ENCODE peak calls at places on chromosomes 12 and 14, in six cellular contexts. One of them, this sample, is unnamed.

GRCh38 chr12:70660620-70661219 is 23.5 kb upstream of the PTPRB start:
- DNase-seq in GF-D8: no peak
- DNase-seq in NCI-H1092 treated with DMSO at 0.1 percent for 48 hours: no peak
- DNase-seq in caudate nucleus: no peak
- DNase-seq in amygdala: no peak
- DNase-seq in lower leg skin: no peak
- DNase-seq in this sample: no peak

GRCh38 chr12:114820773-114821172 is 136.8 kb upstream of the TBX3 start:
- DNase-seq in GF-D8: no peak
- DNase-seq in NCI-H1092 treated with DMSO at 0.1 percent for 48 hours: no peak
- DNase-seq in caudate nucleus: no peak
- DNase-seq in amygdala: no peak
- DNase-seq in lower leg skin: no peak
- DNase-seq in this sample: no peak

GRCh38 chr14:88208858-88209257 is 114.2 kb downstream of the KCNK10 start:
- DNase-seq in GF-D8: no peak
- DNase-seq in NCI-H1092 treated with DMSO at 0.1 percent for 48 hours: no peak
- DNase-seq in caudate nucleus: no peak
- DNase-seq in amygdala: no peak
- DNase-seq in lower leg skin: no peak
- DNase-seq in this sample: no peak

GRCh38 chr12:100521958-100522357 is 48.3 kb downstream of the NR1H4 start:
- DNase-seq in GF-D8: no peak
- DNase-seq in NCI-H1092 treated with DMSO at 0.1 percent for 48 hours: no peak
- DNase-seq in caudate nucleus: no peak
- DNase-seq in amygdala: no peak
- DNase-seq in lower leg skin: no peak
- DNase-seq in this sample: no peak

GRCh38 chr12:9730591-9730990 is 2.3 kb downstream of the CLECL1 start:
- DNase-seq in GF-D8: no peak
- DNase-seq in NCI-H1092 treated with DMSO at 0.1 percent for 48 hours: no peak
- DNase-seq in caudate nucleus: no peak
- DNase-seq in amygdala: no peak
- DNase-seq in lower leg skin: no peak
- DNase-seq in this sample: no peak

GRCh38 chr12:6786416-6787094 is 2.8 kb upstream of the CD4 start:
- DNase-seq in GF-D8: peak
- DNase-seq in NCI-H1092 treated with DMSO at 0.1 percent for 48 hours: no peak
- DNase-seq in caudate nucleus: no peak
- DNase-seq in amygdala: no peak
- DNase-seq in lower leg skin: no peak
- DNase-seq in this sample: no peak

GRCh38 chr12:26287666-26288408 is 92.5 kb downstream of the SSPN start:
- DNase-seq in GF-D8: no peak
- DNase-seq in NCI-H1092 treated with DMSO at 0.1 percent for 48 hours: no peak
- DNase-seq in caudate nucleus: no peak
- DNase-seq in amygdala: peak
- DNase-seq in lower leg skin: no peak
- DNase-seq in this sample: no peak

GRCh38 chr12:65649126-65649525 is 175.2 kb upstream of the HMGA2 start:
- DNase-seq in GF-D8: no peak
- DNase-seq in NCI-H1092 treated with DMSO at 0.1 percent for 48 hours: no peak
- DNase-seq in caudate nucleus: no peak
- DNase-seq in amygdala: no peak
- DNase-seq in lower leg skin: no peak
- DNase-seq in this sample: peak

GRCh38 chr14:74509587-74510210 is 16.1 kb downstream of the ISCA2 start:
- DNase-seq in GF-D8: no peak
- DNase-seq in NCI-H1092 treated with DMSO at 0.1 percent for 48 hours: no peak
- DNase-seq in caudate nucleus: no peak
- DNase-seq in amygdala: no peak
- DNase-seq in lower leg skin: no peak
- DNase-seq in this sample: no peak

GRCh38 chr14:103871596-103872480 is 24.5 kb upstream of the PPP1R13B start:
- DNase-seq in GF-D8: no peak
- DNase-seq in NCI-H1092 treated with DMSO at 0.1 percent for 48 hours: no peak
- DNase-seq in caudate nucleus: no peak
- DNase-seq in amygdala: no peak
- DNase-seq in lower leg skin: no peak
- DNase-seq in this sample: no peak

GRCh38 chr12:123064885-123065619 is 84.6 kb downstream of the ARL6IP4 start:
- DNase-seq in GF-D8: no peak
- DNase-seq in NCI-H1092 treated with DMSO at 0.1 percent for 48 hours: peak
- DNase-seq in caudate nucleus: no peak
- DNase-seq in amygdala: no peak
- DNase-seq in lower leg skin: no peak
- DNase-seq in this sample: no peak

GRCh38 chr12:122437656-122438121 is 15.2 kb upstream of the CLIP1 start:
- DNase-seq in GF-D8: no peak
- DNase-seq in NCI-H1092 treated with DMSO at 0.1 percent for 48 hours: peak
- DNase-seq in caudate nucleus: no peak
- DNase-seq in amygdala: peak
- DNase-seq in lower leg skin: peak
- DNase-seq in this sample: no peak

GRCh38 chr14:49982522-49982951 is 89.7 kb downstream of the ARF6 start:
- DNase-seq in GF-D8: no peak
- DNase-seq in NCI-H1092 treated with DMSO at 0.1 percent for 48 hours: no peak
- DNase-seq in caudate nucleus: no peak
- DNase-seq in amygdala: no peak
- DNase-seq in lower leg skin: peak
- DNase-seq in this sample: no peak

GRCh38 chr12:119715268-119715620 is 47.3 kb downstream of the PRKAB1 start:
- DNase-seq in GF-D8: no peak
- DNase-seq in NCI-H1092 treated with DMSO at 0.1 percent for 48 hours: no peak
- DNase-seq in caudate nucleus: no peak
- DNase-seq in amygdala: no peak
- DNase-seq in lower leg skin: no peak
- DNase-seq in this sample: no peak

GRCh38 chr12:108679282-108679681 is 45.6 kb upstream of the SELPLG start:
- DNase-seq in GF-D8: no peak
- DNase-seq in NCI-H1092 treated with DMSO at 0.1 percent for 48 hours: no peak
- DNase-seq in caudate nucleus: no peak
- DNase-seq in amygdala: no peak
- DNase-seq in lower leg skin: no peak
- DNase-seq in this sample: no peak

GRCh38 chr12:6424008-6424347 is 20.8 kb upstream of the CD27 start:
- DNase-seq in GF-D8: no peak
- DNase-seq in NCI-H1092 treated with DMSO at 0.1 percent for 48 hours: no peak
- DNase-seq in caudate nucleus: no peak
- DNase-seq in amygdala: no peak
- DNase-seq in lower leg skin: no peak
- DNase-seq in this sample: no peak

GRCh38 chr14:40855343-40855742 is 751.3 kb upstream of the LRFN5 start:
- DNase-seq in GF-D8: no peak
- DNase-seq in NCI-H1092 treated with DMSO at 0.1 percent for 48 hours: no peak
- DNase-seq in caudate nucleus: no peak
- DNase-seq in amygdala: no peak
- DNase-seq in lower leg skin: no peak
- DNase-seq in this sample: no peak

GRCh38 chr12:124356221-124356620 is 61.3 kb downstream of the RFLNA start:
- DNase-seq in GF-D8: no peak
- DNase-seq in NCI-H1092 treated with DMSO at 0.1 percent for 48 hours: no peak
- DNase-seq in caudate nucleus: no peak
- DNase-seq in amygdala: no peak
- DNase-seq in lower leg skin: no peak
- DNase-seq in this sample: no peak

GRCh38 chr12:123726244-123726643 is 14.1 kb downstream of the ATP6V0A2 start:
- DNase-seq in GF-D8: no peak
- DNase-seq in NCI-H1092 treated with DMSO at 0.1 percent for 48 hours: no peak
- DNase-seq in caudate nucleus: no peak
- DNase-seq in amygdala: no peak
- DNase-seq in lower leg skin: no peak
- DNase-seq in this sample: no peak

GRCh38 chr12:131163189-131163738 is 209.6 kb downstream of the ADGRD1 start:
- DNase-seq in GF-D8: no peak
- DNase-seq in NCI-H1092 treated with DMSO at 0.1 percent for 48 hours: no peak
- DNase-seq in caudate nucleus: no peak
- DNase-seq in amygdala: no peak
- DNase-seq in lower leg skin: no peak
- DNase-seq in this sample: no peak

GRCh38 chr12:106586803-106587684 is 4.2 kb downstream of the RFX4 start:
- DNase-seq in GF-D8: no peak
- DNase-seq in NCI-H1092 treated with DMSO at 0.1 percent for 48 hours: no peak
- DNase-seq in caudate nucleus: no peak
- DNase-seq in amygdala: peak
- DNase-seq in lower leg skin: no peak
- DNase-seq in this sample: no peak

GRCh38 chr12:47715393-47715876 is 9.6 kb upstream of the RPAP3 start:
- DNase-seq in GF-D8: peak
- DNase-seq in NCI-H1092 treated with DMSO at 0.1 percent for 48 hours: peak
- DNase-seq in caudate nucleus: peak
- DNase-seq in amygdala: peak
- DNase-seq in lower leg skin: peak
- DNase-seq in this sample: peak

This sample was measured in tibial nerve.